ENCODE peak calls at places on chromosomes 13 and 19, in five cellular contexts. T is aorta, H is cardiac muscle cell, W is astrocyte, S is adrenal gland. C is an unnamed sample. For H3K27me3 and H3K36me3, the result is how much of the 10 kb centered on the place peaks cover.

GRCh38 chr19:14763497-14764145 is 14.7 kb downstream of the ADGRE2 start:
- DNase-seq in T (no peak), H (no peak), W (no peak), S (no peak), C (no peak)

GRCh38 chr19:46482645-46483044 is 11.3 kb upstream of the PNMA8A start:
- DNase-seq in T (no peak), H (peak), W (peak), S (no peak), C (no peak)

GRCh38 chr19:11781295-11782057 is 14.7 kb downstream of the ZNF441 start:
- DNase-seq in T (no peak), H (no peak), W (no peak), S (no peak), C (no peak)

GRCh38 chr13:38686635-38687245 is at the start of gene FREM2:
- DNase-seq in T (no peak), H (peak), W (peak), S (peak), C (peak)

GRCh38 chr13:32426191-32426980 is 1.5 kb downstream of the N4BP2L1 start:
- DNase-seq in T (no peak), H (no peak), W (no peak), S (peak), C (no peak)

GRCh38 chr13:58254961-58255360 is 623.4 kb downstream of the PCDH17 start:
- DNase-seq in T (no peak), H (no peak), W (no peak), S (no peak), C (no peak)

GRCh38 chr19:6809262-6809661 is 36.8 kb downstream of the VAV1 start:
- DNase-seq in T (no peak), H (no peak), W (no peak), S (no peak), C (no peak)

GRCh38 chr13:39676315-39676876 is 20.9 kb downstream of the COG6 start:
- DNase-seq in T (no peak), H (peak), W (no peak), S (peak), C (peak)

GRCh38 chr13:95624020-95624419 is 20.5 kb downstream of the DZIP1 start:
- DNase-seq in T (no peak), H (peak), W (peak), S (peak), C (peak)

GRCh38 chr13:100537486-100537885 is 51.1 kb downstream of the GGACT start:
- DNase-seq in T (no peak), H (no peak), W (no peak), S (no peak), C (no peak)

GRCh38 chr13:107799001-107799400 is 416.3 kb downstream of the LIG4 start:
- DNase-seq in T (no peak), H (peak), W (no peak), S (no peak), C (no peak)

GRCh38 chr19:40219721-40220276 is 1.6 kb upstream of the TTC9B start:
- DNase-seq in T (no peak), H (peak), W (peak), S (peak), C (no peak)

GRCh38 chr19:10604460-10604980 is 17.4 kb upstream of the AP1M2 start:
- DNase-seq in T (no peak), H (no peak), W (no peak), S (no peak), C (no peak)

GRCh38 chr13:23651887-23652286 is 81.7 kb downstream of the TNFRSF19 start:
- DNase-seq in T (no peak), H (no peak), W (no peak), S (no peak), C (no peak)

GRCh38 chr13:69856331-69856730 is 251.3 kb upstream of the ATXN8OS start:
- DNase-seq in T (no peak), H (no peak), W (peak), S (no peak), C (no peak)

GRCh38 chr19:37329686-37330085 is 41.2 kb upstream of the ZNF527 start:
- DNase-seq in T (no peak), H (no peak), W (no peak), S (no peak), C (peak)

GRCh38 chr13:36965767-36966166 is 33.4 kb downstream of the ALG5 start:
- DNase-seq in T (no peak), H (peak), W (peak), S (no peak), C (no peak)

GRCh38 chr13:98632971-98633370 is 56.1 kb upstream of the STK24 start:
- DNase-seq in T (no peak), H (peak), W (no peak), S (no peak), C (no peak)

GRCh38 chr19:27851002-27851481 is 1361.9 kb downstream of the UQCRFS1 start:
- DNase-seq in T (no peak), H (no peak), W (no peak), S (no peak), C (peak)

GRCh38 chr19:14544977-14545715 is 15.8 kb downstream of the TECR start:
- DNase-seq in T (no peak), H (no peak), W (no peak), S (peak), C (peak)

DNA sequence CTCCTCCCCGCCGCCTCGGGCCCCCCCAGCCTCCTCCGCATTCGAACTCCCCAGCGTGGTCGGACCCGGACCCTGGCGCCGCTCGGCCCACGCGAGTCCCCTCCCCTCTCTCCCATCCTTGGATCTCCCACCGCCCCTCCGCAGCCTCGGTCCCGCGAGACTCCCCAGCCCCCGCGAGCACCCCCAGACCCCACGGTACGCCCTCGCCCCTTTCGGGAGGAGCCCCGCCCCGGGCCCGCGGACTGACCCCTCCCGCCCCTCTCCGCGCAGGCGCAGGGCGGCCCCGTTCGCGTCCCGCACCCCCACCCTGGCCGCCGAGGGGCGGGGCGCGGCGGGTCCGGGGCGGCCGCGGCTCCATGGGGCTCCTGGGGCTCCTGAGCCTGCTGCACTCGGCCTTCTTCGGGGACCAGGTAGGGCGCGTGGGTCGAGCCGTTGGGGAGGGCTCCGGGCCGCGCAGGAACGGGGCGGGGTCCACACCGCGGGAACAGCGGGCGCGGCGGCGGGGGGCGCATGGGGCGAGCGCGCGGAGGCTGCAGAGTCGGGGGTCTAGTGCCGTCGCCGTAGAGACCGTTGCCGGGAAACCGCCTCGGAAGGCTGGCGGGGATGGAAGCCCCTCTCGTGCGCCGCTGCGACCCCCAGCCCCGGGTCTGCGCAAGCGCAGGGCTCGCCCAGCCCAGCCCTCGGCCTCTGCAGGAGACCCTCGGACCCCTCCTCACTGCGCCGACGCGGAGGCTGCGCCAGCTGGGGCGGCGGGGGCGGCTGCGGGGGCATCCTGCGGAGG is 3.8 kb upstream of the APC2 start:
- DNase-seq in T (no peak), H (no peak), W (no peak), S (no peak), C (peak)
- H3K27me3 ChIP-seq in T (under half), H (half or more), W (under half), S (under half), C (half or more)

GRCh38 chr19:2766594-2767372 is 16.3 kb downstream of the SGTA start:
- DNase-seq in T (no peak), H (no peak), W (no peak), S (no peak), C (no peak)

GRCh38 chr19:2769218-2769617 is 13.9 kb downstream of the SGTA start:
- DNase-seq in T (no peak), H (no peak), W (no peak), S (no peak), C (no peak)

GRCh38 chr19:2765376-2765775 is 17.7 kb downstream of the SGTA start:
- DNase-seq in T (no peak), H (no peak), W (no peak), S (no peak), C (peak)

GRCh38 chr19:2768365-2769132 is 14.5 kb downstream of the SGTA start:
- DNase-seq in T (no peak), H (no peak), W (no peak), S (no peak), C (peak)

DNA sequence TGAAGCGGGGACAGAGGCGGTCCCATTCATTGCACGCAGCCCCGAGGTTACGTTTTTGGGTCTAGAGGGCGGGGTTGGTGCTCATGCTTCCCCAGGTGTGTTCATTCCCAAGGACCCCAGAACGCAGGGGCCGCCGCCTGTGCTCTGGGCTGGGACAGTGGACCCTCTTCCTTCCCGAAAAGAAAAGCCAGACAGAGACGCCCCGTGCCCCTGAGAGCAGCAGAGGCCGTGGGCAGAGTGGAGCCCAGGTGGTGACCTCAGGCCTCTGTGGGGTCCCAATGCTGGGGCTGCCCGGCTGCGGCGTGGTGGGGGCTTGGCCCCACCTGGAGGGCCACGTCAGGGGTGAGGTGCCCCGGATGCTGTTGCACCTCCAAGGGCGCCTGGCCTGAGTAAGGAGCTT is 15.4 kb downstream of the SGTA start:
- DNase-seq in T (no peak), H (no peak), W (no peak), S (no peak), C (no peak)
- H3K36me3 ChIP-seq in T (under half), H (under half), W (under half), S (under half), C (under half)

DNA sequence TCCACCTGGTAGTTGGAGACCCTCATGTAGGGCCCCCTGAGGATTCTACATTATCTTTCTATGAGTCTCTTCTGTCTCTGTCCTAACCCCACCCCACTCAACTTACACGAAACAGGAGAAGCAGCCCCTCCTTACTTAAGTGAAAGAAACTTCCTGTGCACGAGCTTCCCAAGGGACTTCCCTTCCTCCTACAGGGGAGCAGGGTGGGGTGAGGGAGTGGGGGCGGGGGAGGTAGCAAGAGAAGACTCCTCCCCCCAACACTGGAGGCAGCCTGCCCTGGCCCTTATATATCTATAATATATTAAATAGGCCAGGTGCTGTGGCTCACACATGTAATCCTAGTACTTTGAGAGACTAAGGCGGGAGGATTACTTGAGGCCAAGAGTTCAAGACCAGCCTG is 5.5 kb upstream of the PDE4C start:
- DNase-seq in T (no peak), H (peak), W (no peak), S (no peak), C (peak)
- H3K27me3 ChIP-seq in T (under half), H (under half), W (under half), S (under half), C (under half)

GRCh38 chr19:17734146-17734545 is 14.9 kb downstream of the MAP1S start:
- DNase-seq in T (no peak), H (no peak), W (no peak), S (no peak), C (peak)

GRCh38 chr19:17739121-17739875 is 12.0 kb upstream of the FCHO1 start:
- DNase-seq in T (peak), H (peak), W (no peak), S (no peak), C (peak)

GRCh38 chr19:17735410-17735809 is 15.9 kb upstream of the FCHO1 start:
- DNase-seq in T (no peak), H (no peak), W (no peak), S (no peak), C (peak)

GRCh38 chr19:17741456-17741855 is 9.8 kb upstream of the FCHO1 start:
- DNase-seq in T (no peak), H (no peak), W (no peak), S (no peak), C (no peak)

DNA sequence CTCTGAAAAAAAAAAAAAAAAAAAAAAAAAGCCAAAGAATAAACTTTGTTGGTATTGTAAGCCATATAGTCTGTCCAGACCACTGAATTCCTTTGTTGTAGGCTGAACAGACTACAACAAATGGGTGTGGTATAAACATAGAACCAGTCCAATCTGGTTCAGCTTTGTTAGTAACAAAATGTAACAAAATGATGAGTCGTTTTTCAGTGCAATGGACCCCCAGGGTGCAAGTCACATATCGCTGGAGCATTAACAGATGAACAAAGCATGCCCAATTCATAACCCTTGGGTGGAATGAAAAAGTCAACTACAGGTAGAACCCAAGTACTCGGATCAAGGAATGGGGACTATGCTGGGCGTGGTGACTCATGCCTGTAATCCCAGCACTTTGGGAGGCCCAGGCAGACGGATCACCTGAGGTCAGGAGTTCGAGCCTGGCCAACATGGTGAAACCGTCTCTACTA is 13.6 kb upstream of the FCHO1 start:
- DNase-seq in T (no peak), H (no peak), W (no peak), S (no peak), C (no peak)
- H3K36me3 ChIP-seq in T (under half), H (under half), W (under half), S (under half), C (under half)

GRCh38 chr13:112062047-112062618 is 4.8 kb upstream of the SOX1 start:
- DNase-seq in T (no peak), H (no peak), W (no peak), S (no peak), C (peak)

GRCh38 chr13:112060431-112060830 is 6.5 kb upstream of the SOX1 start:
- DNase-seq in T (no peak), H (no peak), W (no peak), S (no peak), C (no peak)

GRCh38 chr13:112059457-112060317 is 7.3 kb upstream of the SOX1 start:
- DNase-seq in T (no peak), H (no peak), W (no peak), S (no peak), C (peak)

GRCh38 chr13:112061367-112062046 is 5.4 kb upstream of the SOX1 start:
- DNase-seq in T (no peak), H (no peak), W (no peak), S (no peak), C (peak)

GRCh38 chr13:112060899-112061366 is 6.0 kb upstream of the SOX1 start:
- DNase-seq in T (no peak), H (no peak), W (no peak), S (no peak), C (peak)
- H3K27me3 ChIP-seq in T (under half), H (half or more), W (half or more), S (half or more), C (half or more)